ENCODE peak calls at places on chromosomes 5 and 9, in seven cellular contexts. U, X, T, W, Z, L and K are unnamed samples.

GRCh38 chr5:55665065-55665464 is 47.1 kb downstream of the SLC38A9 start:
- DNase-seq in U (no peak), X (no peak), T (no peak), W (no peak), Z (no peak), L (no peak), K (no peak)

GRCh38 chr9:138083873-138084272 is 206.3 kb downstream of the CACNA1B start:
- DNase-seq in U (no peak), X (no peak), T (no peak), W (no peak), Z (peak; percentile 4), L (no peak), K (no peak)

GRCh38 chr5:103119067-103119764 is 722 bp downstream of the GIN1 start:
- DNase-seq in U (no peak), X (no peak), T (peak; percentile 6), W (no peak), Z (peak; percentile 1), L (peak; percentile 9), K (no peak)

GRCh38 chr9:120399940-120400339 is 180.0 kb downstream of the CDK5RAP2 start:
- DNase-seq in U (no peak), X (no peak), T (no peak), W (no peak), Z (no peak), L (no peak), K (no peak)

GRCh38 chr5:76555717-76556116 is 67.5 kb downstream of the F2RL2 start:
- DNase-seq in U (no peak), X (no peak), T (no peak), W (no peak), Z (no peak), L (no peak), K (no peak)

GRCh38 chr5:140041099-140041491 is 2.0 kb downstream of the NRG2 start:
- DNase-seq in U (no peak), X (no peak), T (no peak), W (no peak), Z (no peak), L (no peak), K (no peak)

GRCh38 chr5:179953934-179954833 is 46.5 kb upstream of the TBC1D9B start:
- DNase-seq in U (no peak), X (no peak), T (no peak), W (peak; percentile 7), Z (no peak), L (no peak), K (no peak)

GRCh38 chr9:357560-357959 is 142.9 kb downstream of the DOCK8 start:
- DNase-seq in U (no peak), X (peak; percentile 33), T (no peak), W (no peak), Z (no peak), L (no peak), K (no peak)

GRCh38 chr9:137044502-137045177 is 1.3 kb downstream of the NPDC1 start:
- DNase-seq in U (no peak), X (no peak), T (no peak), W (no peak), Z (peak; percentile 83), L (no peak), K (peak; percentile 91)

GRCh38 chr5:36108758-36109245 is 42.1 kb upstream of the UGT3A2 start:
- DNase-seq in U (no peak), X (no peak), T (no peak), W (no peak), Z (no peak), L (no peak), K (no peak)

GRCh38 chr9:121784706-121785426 is 133.4 kb downstream of the DAB2IP start:
- DNase-seq in U (no peak), X (no peak), T (no peak), W (no peak), Z (no peak), L (no peak), K (no peak)

GRCh38 chr5:128328479-128328878 is 209.6 kb downstream of the FBN2 start:
- DNase-seq in U (no peak), X (no peak), T (no peak), W (no peak), Z (no peak), L (no peak), K (no peak)

GRCh38 chr9:14883310-14883944 is 26.8 kb downstream of the FREM1 start:
- DNase-seq in U (no peak), X (no peak), T (no peak), W (no peak), Z (no peak), L (no peak), K (no peak)

GRCh38 chr5:165805756-165806155 is 2300.3 kb downstream of the MAT2B start:
- DNase-seq in U (no peak), X (no peak), T (no peak), W (peak; percentile 46), Z (no peak), L (no peak), K (peak; percentile 73)

DNA sequence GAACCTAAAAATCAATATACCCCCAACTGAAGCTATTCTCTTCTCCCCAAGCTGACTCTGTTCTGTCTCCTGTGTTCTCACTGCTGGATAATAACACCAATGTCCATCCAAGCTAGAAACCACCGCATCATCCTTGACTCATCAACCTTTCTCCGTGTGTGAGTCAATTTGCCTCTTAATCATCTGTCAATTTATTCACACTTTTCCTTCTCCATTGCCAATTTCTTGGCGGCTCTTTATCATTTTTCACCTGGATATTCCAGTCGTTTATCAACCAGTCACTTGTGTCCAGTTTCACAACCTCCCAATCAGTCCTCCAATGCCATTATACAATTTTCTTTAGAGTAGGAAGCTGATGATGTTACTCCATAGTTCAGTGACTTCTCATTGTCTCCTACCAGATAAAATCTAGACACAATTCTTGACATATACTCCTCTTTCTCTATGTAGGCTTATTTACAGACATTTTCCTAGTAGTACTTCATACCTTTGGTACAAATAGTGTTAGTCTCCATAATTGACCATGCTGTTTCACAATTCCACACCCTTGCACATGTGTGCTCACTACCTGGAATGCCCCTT is 45.5 kb upstream of the LIFR start:
- DNase-seq in U (peak; percentile 70), X (no peak), T (no peak), W (no peak), Z (no peak), L (no peak), K (no peak)
- TF ChIP-seq JUND in U (peak; percentile 77), X (no peak), T (no peak), W (no peak), Z (peak; percentile 31), L (no peak), K (no peak)

GRCh38 chr9:114799925-114800324 is 5.9 kb downstream of the TNFSF15 start:
- DNase-seq in U (no peak), X (no peak), T (no peak), W (no peak), Z (no peak), L (no peak), K (no peak)
- TF ChIP-seq JUND in U (no peak), X (no peak), T (no peak), W (no peak), Z (no peak), L (no peak), K (no peak)

GRCh38 chr9:28158451-28158850 is 585.2 kb upstream of the C9orf72 start:
- DNase-seq in U (no peak), X (no peak), T (no peak), W (no peak), Z (no peak), L (no peak), K (no peak)

GRCh38 chr9:28155067-28155466 is 581.8 kb upstream of the C9orf72 start:
- DNase-seq in U (no peak), X (no peak), T (no peak), W (no peak), Z (no peak), L (no peak), K (no peak)

DNA sequence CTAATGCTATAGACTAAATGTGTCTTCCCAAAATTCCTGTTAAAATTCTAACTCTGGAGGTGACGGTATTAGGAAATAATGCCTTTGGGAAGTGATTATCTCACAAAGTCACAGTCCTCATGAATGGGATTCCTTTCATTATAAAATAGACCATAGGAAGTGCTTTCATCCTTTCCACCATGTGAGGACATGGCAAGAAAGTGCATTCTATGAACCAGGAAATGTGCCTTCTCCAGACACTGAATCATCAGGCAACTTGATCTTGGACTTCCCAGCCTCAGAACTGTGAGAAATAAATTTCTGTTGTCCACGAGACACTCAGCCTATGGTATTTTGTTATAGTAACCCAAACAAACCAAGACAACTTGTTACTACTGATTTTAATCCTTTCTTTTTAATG is 582.4 kb upstream of the C9orf72 start:
- DNase-seq in U (no peak), X (no peak), T (no peak), W (no peak), Z (no peak), L (no peak), K (no peak)
- TF ChIP-seq JUND in U (no peak), X (no peak), T (no peak), W (no peak), Z (no peak), L (no peak), K (no peak)

DNA sequence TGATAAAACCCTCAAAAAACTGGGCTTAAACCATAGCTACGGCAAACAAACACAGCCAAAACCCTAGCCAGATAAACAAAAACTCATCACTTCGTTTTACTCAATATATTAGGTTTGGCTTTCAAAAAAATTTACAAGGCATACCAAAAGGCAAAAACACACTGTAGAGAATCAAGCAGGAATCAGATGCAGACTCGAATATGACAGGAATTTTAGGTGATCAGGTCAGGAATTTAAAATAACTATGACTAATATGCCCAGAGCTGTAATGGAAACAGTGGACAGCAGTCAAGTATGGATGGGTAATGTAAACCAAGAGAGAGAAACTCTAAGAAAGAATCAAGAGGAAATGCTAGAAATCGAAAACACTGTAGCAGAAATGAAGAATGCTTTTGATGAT is 26.5 kb upstream of the DOCK2 start:
- DNase-seq in U (no peak), X (no peak), T (no peak), W (no peak), Z (no peak), L (no peak), K (no peak)
- TF ChIP-seq JUND in U (no peak), X (no peak), T (no peak), W (no peak), Z (no peak), L (no peak), K (no peak)